ENCODE peak calls at places on chromosomes 3 and 15, in six cellular contexts. One of them, this sample, is unnamed.

GRCh38 chr3:29972594-29972993 is 633.8 kb upstream of the TGFBR2 start:
- DNase-seq in cardiac muscle cell: no peak
- DNase-seq in breast epithelium: no peak
- DNase-seq in CD8-positive, alpha-beta T cell: no peak
- DNase-seq in GM06990: no peak
- DNase-seq in cardiac fibroblast: peak
- DNase-seq in this sample: no peak

GRCh38 chr3:26280517-26280916 is 342.1 kb upstream of the LRRC3B start:
- DNase-seq in cardiac muscle cell: peak
- DNase-seq in breast epithelium: no peak
- DNase-seq in CD8-positive, alpha-beta T cell: no peak
- DNase-seq in GM06990: no peak
- DNase-seq in cardiac fibroblast: no peak
- DNase-seq in this sample: no peak

GRCh38 chr3:124588794-124589193 is 141.5 kb upstream of the UMPS start:
- DNase-seq in cardiac muscle cell: no peak
- DNase-seq in breast epithelium: no peak
- DNase-seq in CD8-positive, alpha-beta T cell: no peak
- DNase-seq in GM06990: no peak
- DNase-seq in cardiac fibroblast: no peak
- DNase-seq in this sample: no peak

GRCh38 chr3:23685484-23686258 is 120.1 kb upstream of the UBE2E1 start:
- DNase-seq in cardiac muscle cell: no peak
- DNase-seq in breast epithelium: peak
- DNase-seq in CD8-positive, alpha-beta T cell: no peak
- DNase-seq in GM06990: no peak
- DNase-seq in cardiac fibroblast: peak
- DNase-seq in this sample: peak

GRCh38 chr3:126683506-126683905 is 20.5 kb upstream of the CHCHD6 start:
- DNase-seq in cardiac muscle cell: no peak
- DNase-seq in breast epithelium: no peak
- DNase-seq in CD8-positive, alpha-beta T cell: no peak
- DNase-seq in GM06990: no peak
- DNase-seq in cardiac fibroblast: no peak
- DNase-seq in this sample: no peak

GRCh38 chr15:63037996-63038720 is 4.4 kb upstream of the TPM1 start:
- DNase-seq in cardiac muscle cell: no peak
- DNase-seq in breast epithelium: no peak
- DNase-seq in CD8-positive, alpha-beta T cell: no peak
- DNase-seq in GM06990: no peak
- DNase-seq in cardiac fibroblast: no peak
- DNase-seq in this sample: no peak

GRCh38 chr3:44734646-44735168 is 5.3 kb downstream of the ZNF501 start:
- DNase-seq in cardiac muscle cell: no peak
- DNase-seq in breast epithelium: no peak
- DNase-seq in CD8-positive, alpha-beta T cell: no peak
- DNase-seq in GM06990: no peak
- DNase-seq in cardiac fibroblast: no peak
- DNase-seq in this sample: no peak

GRCh38 chr15:19987389-19988048 is 554.1 kb downstream of the GOLGA6L6 start:
- DNase-seq in cardiac muscle cell: no peak
- DNase-seq in breast epithelium: no peak
- DNase-seq in CD8-positive, alpha-beta T cell: no peak
- DNase-seq in GM06990: no peak
- DNase-seq in cardiac fibroblast: no peak
- DNase-seq in this sample: no peak

GRCh38 chr15:65038428-65038827 is 6.8 kb upstream of the SLC51B start:
- DNase-seq in cardiac muscle cell: no peak
- DNase-seq in breast epithelium: no peak
- DNase-seq in CD8-positive, alpha-beta T cell: no peak
- DNase-seq in GM06990: no peak
- DNase-seq in cardiac fibroblast: no peak
- DNase-seq in this sample: no peak

GRCh38 chr3:80733522-80734176 is 965.9 kb upstream of the ROBO1 start:
- DNase-seq in cardiac muscle cell: peak
- DNase-seq in breast epithelium: no peak
- DNase-seq in CD8-positive, alpha-beta T cell: no peak
- DNase-seq in GM06990: no peak
- DNase-seq in cardiac fibroblast: peak
- DNase-seq in this sample: no peak

GRCh38 chr15:52086001-52086786 is 26.4 kb downstream of the BCL2L10 start:
- DNase-seq in cardiac muscle cell: no peak
- DNase-seq in breast epithelium: no peak
- DNase-seq in CD8-positive, alpha-beta T cell: no peak
- DNase-seq in GM06990: no peak
- DNase-seq in cardiac fibroblast: no peak
- DNase-seq in this sample: no peak

GRCh38 chr3:160162440-160162839 is 62.8 kb upstream of the C3orf80 start:
- DNase-seq in cardiac muscle cell: peak
- DNase-seq in breast epithelium: no peak
- DNase-seq in CD8-positive, alpha-beta T cell: no peak
- DNase-seq in GM06990: no peak
- DNase-seq in cardiac fibroblast: no peak
- DNase-seq in this sample: no peak

DNA sequence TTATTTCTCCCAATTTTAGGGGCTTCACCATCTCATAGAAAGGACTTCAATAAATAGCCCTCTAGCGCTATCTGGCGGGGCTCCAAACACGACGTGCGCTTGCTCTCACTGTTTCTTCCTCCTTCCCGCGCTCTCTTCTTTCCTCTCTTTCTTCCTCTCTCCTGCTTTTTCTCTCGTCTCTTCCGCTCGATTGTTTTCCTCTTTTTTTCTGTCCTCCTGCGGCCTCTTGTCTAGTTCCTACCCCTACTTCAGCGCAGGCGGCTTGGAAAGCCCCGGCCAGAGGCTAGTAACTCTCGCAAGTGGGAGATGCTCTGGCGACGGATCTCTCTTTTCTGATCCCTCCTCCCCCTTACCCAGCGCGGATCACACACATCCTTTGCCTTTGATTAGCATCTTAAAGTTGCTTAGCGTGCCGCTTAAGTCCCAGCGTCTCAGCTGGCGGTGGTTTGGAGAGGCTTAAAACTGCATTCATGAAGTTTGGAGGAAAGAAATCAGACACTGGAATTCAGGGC is 6.2 kb upstream of the MEIS2 start:
- DNase-seq in cardiac muscle cell: peak
- DNase-seq in breast epithelium: no peak
- DNase-seq in CD8-positive, alpha-beta T cell: no peak
- DNase-seq in GM06990: no peak
- DNase-seq in cardiac fibroblast: peak
- DNase-seq in this sample: peak
- TF ChIP-seq CTCF in cardiac muscle cell: peak
- TF ChIP-seq CTCF in breast epithelium: no peak
- TF ChIP-seq CTCF in CD8-positive, alpha-beta T cell: no peak
- TF ChIP-seq CTCF in GM06990: peak
- TF ChIP-seq CTCF in cardiac fibroblast: no peak
- TF ChIP-seq CTCF in this sample: no peak

GRCh38 chr3:145313751-145314150 is 847.2 kb downstream of the PLOD2 start:
- DNase-seq in cardiac muscle cell: no peak
- DNase-seq in breast epithelium: no peak
- DNase-seq in CD8-positive, alpha-beta T cell: no peak
- DNase-seq in GM06990: no peak
- DNase-seq in cardiac fibroblast: no peak
- DNase-seq in this sample: no peak
- TF ChIP-seq CTCF in cardiac muscle cell: no peak
- TF ChIP-seq CTCF in breast epithelium: no peak
- TF ChIP-seq CTCF in CD8-positive, alpha-beta T cell: no peak
- TF ChIP-seq CTCF in GM06990: no peak
- TF ChIP-seq CTCF in cardiac fibroblast: no peak
- TF ChIP-seq CTCF in this sample: no peak

GRCh38 chr15:90929709-90930019 is 2.7 kb downstream of the HDDC3 start:
- DNase-seq in cardiac muscle cell: no peak
- DNase-seq in breast epithelium: no peak
- DNase-seq in CD8-positive, alpha-beta T cell: no peak
- DNase-seq in GM06990: no peak
- DNase-seq in cardiac fibroblast: no peak
- DNase-seq in this sample: no peak
- TF ChIP-seq CTCF in cardiac muscle cell: no peak
- TF ChIP-seq CTCF in breast epithelium: no peak
- TF ChIP-seq CTCF in CD8-positive, alpha-beta T cell: no peak
- TF ChIP-seq CTCF in GM06990: no peak
- TF ChIP-seq CTCF in cardiac fibroblast: no peak
- TF ChIP-seq CTCF in this sample: no peak

GRCh38 chr3:142363936-142364467 is 83.8 kb downstream of the XRN1 start:
- DNase-seq in cardiac muscle cell: no peak
- DNase-seq in breast epithelium: no peak
- DNase-seq in CD8-positive, alpha-beta T cell: no peak
- DNase-seq in GM06990: no peak
- DNase-seq in cardiac fibroblast: no peak
- DNase-seq in this sample: no peak

GRCh38 chr3:142366434-142366833 is 81.4 kb downstream of the XRN1 start:
- DNase-seq in cardiac muscle cell: no peak
- DNase-seq in breast epithelium: no peak
- DNase-seq in CD8-positive, alpha-beta T cell: no peak
- DNase-seq in GM06990: no peak
- DNase-seq in cardiac fibroblast: peak
- DNase-seq in this sample: no peak
- TF ChIP-seq CTCF in cardiac muscle cell: peak
- TF ChIP-seq CTCF in breast epithelium: no peak
- TF ChIP-seq CTCF in CD8-positive, alpha-beta T cell: no peak
- TF ChIP-seq CTCF in GM06990: peak
- TF ChIP-seq CTCF in cardiac fibroblast: no peak
- TF ChIP-seq CTCF in this sample: no peak

GRCh38 chr15:78565951-78566774 is 843 bp downstream of the CHRNA5 start:
- DNase-seq in cardiac muscle cell: peak
- DNase-seq in breast epithelium: no peak
- DNase-seq in CD8-positive, alpha-beta T cell: no peak
- DNase-seq in GM06990: peak
- DNase-seq in cardiac fibroblast: peak
- DNase-seq in this sample: peak
- TF ChIP-seq CTCF in cardiac muscle cell: peak
- TF ChIP-seq CTCF in breast epithelium: no peak
- TF ChIP-seq CTCF in CD8-positive, alpha-beta T cell: no peak
- TF ChIP-seq CTCF in GM06990: peak
- TF ChIP-seq CTCF in cardiac fibroblast: peak
- TF ChIP-seq CTCF in this sample: peak

GRCh38 chr3:86147119-86147518 is 843.8 kb downstream of the VGLL3 start:
- DNase-seq in cardiac muscle cell: no peak
- DNase-seq in breast epithelium: no peak
- DNase-seq in CD8-positive, alpha-beta T cell: no peak
- DNase-seq in GM06990: no peak
- DNase-seq in cardiac fibroblast: no peak
- DNase-seq in this sample: no peak
- TF ChIP-seq CTCF in cardiac muscle cell: no peak
- TF ChIP-seq CTCF in breast epithelium: no peak
- TF ChIP-seq CTCF in CD8-positive, alpha-beta T cell: no peak
- TF ChIP-seq CTCF in GM06990: no peak
- TF ChIP-seq CTCF in cardiac fibroblast: no peak
- TF ChIP-seq CTCF in this sample: no peak

DNA sequence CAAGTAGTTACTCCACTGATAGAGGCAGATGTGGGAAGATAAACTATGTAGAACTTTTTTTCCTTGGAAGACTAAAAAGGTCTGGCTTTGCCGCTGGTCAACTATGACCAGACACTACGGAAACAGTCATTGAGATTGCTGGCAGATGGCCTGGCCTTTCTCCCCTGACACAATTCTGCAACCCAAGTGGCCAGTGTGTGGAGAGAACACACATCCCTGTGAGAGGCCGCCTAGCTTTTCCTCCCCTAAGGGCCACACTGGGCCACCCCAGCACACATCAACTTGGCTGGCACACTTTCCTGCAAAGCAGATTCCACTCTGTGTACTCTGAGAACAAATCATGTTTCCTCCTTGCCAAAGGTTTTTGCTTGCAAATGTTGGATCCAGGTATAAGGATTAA is 10.4 kb upstream of the TJP1 start:
- DNase-seq in cardiac muscle cell: no peak
- DNase-seq in breast epithelium: no peak
- DNase-seq in CD8-positive, alpha-beta T cell: no peak
- DNase-seq in GM06990: no peak
- DNase-seq in cardiac fibroblast: no peak
- DNase-seq in this sample: no peak
- TF ChIP-seq CTCF in cardiac muscle cell: no peak
- TF ChIP-seq CTCF in breast epithelium: no peak
- TF ChIP-seq CTCF in CD8-positive, alpha-beta T cell: no peak
- TF ChIP-seq CTCF in GM06990: no peak
- TF ChIP-seq CTCF in cardiac fibroblast: no peak
- TF ChIP-seq CTCF in this sample: no peak

DNA sequence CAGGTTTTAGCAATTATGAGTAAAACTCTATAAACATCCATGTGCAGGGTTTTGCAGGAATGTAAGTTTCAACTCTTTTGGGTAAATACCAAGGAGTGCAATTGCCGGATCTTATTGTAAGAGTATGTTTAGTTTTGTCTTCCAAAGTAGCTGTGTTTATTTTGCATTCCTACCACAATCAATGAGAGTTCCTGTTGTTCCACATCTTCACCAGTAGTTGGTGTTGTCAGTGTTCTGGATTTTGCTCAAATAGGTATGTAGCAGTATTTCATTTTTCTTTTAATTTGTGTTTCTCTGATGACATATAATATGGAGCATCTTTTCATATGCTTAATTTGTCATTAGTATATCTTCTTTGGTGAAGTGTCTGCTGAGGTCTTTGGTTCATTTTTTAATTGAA is 185.1 kb upstream of the GALNT15 start:
- DNase-seq in cardiac muscle cell: no peak
- DNase-seq in breast epithelium: no peak
- DNase-seq in CD8-positive, alpha-beta T cell: no peak
- DNase-seq in GM06990: no peak
- DNase-seq in cardiac fibroblast: peak
- DNase-seq in this sample: no peak
- TF ChIP-seq CTCF in cardiac muscle cell: peak
- TF ChIP-seq CTCF in breast epithelium: no peak
- TF ChIP-seq CTCF in CD8-positive, alpha-beta T cell: no peak
- TF ChIP-seq CTCF in GM06990: peak
- TF ChIP-seq CTCF in cardiac fibroblast: peak
- TF ChIP-seq CTCF in this sample: no peak